ENCODE peak calls at places on chromosome 5, in five cellular contexts. F is PC-9, O is A549, R is HCT116, K is psoas muscle. T is an unnamed sample.

GRCh38 chr5:148615644-148616283 is 38.6 kb downstream of the HTR4 start:
- DNase-seq in F (no peak), O (no peak), R (no peak), K (no peak), T (no peak)

GRCh38 chr5:32172908-32173393 is 1.2 kb downstream of the GOLPH3 start:
- DNase-seq in K (no peak), F (no peak), R (no peak), O (no peak), T (no peak)

GRCh38 chr5:126780165-126780827 is 3.4 kb downstream of the LMNB1 start:
- DNase-seq in F (no peak), O (peak), R (no peak), K (no peak), T (no peak)

GRCh38 chr5:36179950-36180349 is 28.0 kb downstream of the SKP2 start:
- DNase-seq in R (no peak), K (no peak), O (no peak), F (no peak), T (no peak)

GRCh38 chr5:142817961-142818431 is 47.8 kb downstream of the ARHGAP26 start:
- DNase-seq in F (no peak), O (no peak), K (no peak), R (no peak), T (no peak)

GRCh38 chr5:180114304-180115003 is 42.9 kb upstream of the RNF130 start:
- DNase-seq in O (no peak), R (no peak), F (no peak), K (no peak), T (no peak)

GRCh38 chr5:485943-486491 is 38.2 kb downstream of the SLC9A3 start:
- DNase-seq in O (no peak), F (peak), K (no peak), R (no peak), T (no peak)

GRCh38 chr5:177023247-177023703 is 779 bp downstream of the ZNF346 start:
- DNase-seq in K (no peak), O (no peak), F (peak), R (no peak), T (no peak)

GRCh38 chr5:93582677-93583524 is at the start of gene NR2F1:
- DNase-seq in O (peak), K (peak), R (peak), F (peak), T (no peak)

GRCh38 chr5:147396070-147396469 is 113.8 kb downstream of the DPYSL3 start:
- DNase-seq in R (no peak), F (no peak), K (peak), O (no peak), T (no peak)

GRCh38 chr5:138783976-138784375 is 30.8 kb downstream of the CTNNA1 start:
- DNase-seq in O (no peak), K (no peak), R (no peak), F (no peak), T (no peak)

GRCh38 chr5:138844812-138845513 is 30.2 kb downstream of the LRRTM2 start:
- DNase-seq in R (no peak), K (no peak), O (no peak), F (no peak), T (peak)

GRCh38 chr5:151895660-151896040 is 29.0 kb downstream of the GLRA1 start:
- DNase-seq in K (no peak), O (no peak), F (no peak), R (no peak), T (no peak)

GRCh38 chr5:38069360-38069759 is 189.0 kb upstream of the EGFLAM start:
- DNase-seq in O (no peak), R (no peak), K (no peak), F (no peak), T (peak)

GRCh38 chr5:72129730-72130129 is 22.5 kb downstream of the MAP1B start:
- DNase-seq in O (no peak), F (no peak), K (no peak), R (no peak), T (no peak)

GRCh38 chr5:80959768-80960442 is at the start of gene RASGRF2:
- DNase-seq in R (no peak), F (no peak), O (peak), K (peak), T (no peak)

GRCh38 chr5:150541895-150542294 is 34.0 kb downstream of the NDST1 start:
- DNase-seq in R (no peak), F (no peak), O (no peak), K (no peak), T (peak)

DNA sequence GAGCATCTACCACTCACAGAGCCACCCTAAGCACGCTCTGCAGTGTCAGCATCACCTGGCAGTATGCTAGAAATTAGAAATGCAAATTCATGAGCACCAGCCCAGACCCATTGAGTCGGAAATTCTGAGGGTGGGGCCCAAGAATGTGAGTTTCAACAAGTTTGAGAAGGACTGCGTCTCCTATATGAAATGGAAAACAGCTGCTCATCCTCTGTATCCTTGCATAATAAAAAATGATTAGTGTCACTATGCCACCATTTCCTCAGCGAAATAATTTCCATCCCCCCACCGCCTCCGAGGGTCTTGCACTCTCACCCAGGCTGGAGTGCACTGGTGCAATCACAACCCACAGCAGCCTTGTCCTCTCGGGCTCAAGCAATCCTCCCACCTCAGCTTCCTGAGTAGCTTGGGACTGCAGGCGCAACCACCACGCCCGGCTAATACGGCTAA is 1.3 kb upstream of the IQGAP2 start:
- DNase-seq in F (no peak), R (no peak), O (no peak), K (no peak), T (no peak)
- H3K27ac ChIP-seq in F (no peak), R (no peak), O (no peak), K (no peak), T (no peak)

GRCh38 chr5:99019254-99019653 is 90.4 kb upstream of the CHD1 start:
- DNase-seq in O (no peak), R (no peak), F (no peak), K (no peak), T (no peak)

GRCh38 chr5:99020698-99021048 is 91.9 kb upstream of the CHD1 start:
- DNase-seq in O (no peak), F (no peak), K (no peak), R (no peak), T (no peak)

GRCh38 chr5:99022250-99022649 is 93.4 kb upstream of the CHD1 start:
- DNase-seq in K (no peak), R (no peak), F (no peak), O (no peak), T (no peak)

GRCh38 chr5:99025298-99026045 is 96.7 kb upstream of the CHD1 start:
- DNase-seq in R (no peak), K (no peak), F (no peak), O (peak), T (no peak)

GRCh38 chr5:99019812-99020697 is 91.2 kb upstream of the CHD1 start:
- DNase-seq in K (no peak), F (no peak), R (peak), O (peak), T (peak)
- H3K27ac ChIP-seq in K (no peak), F (peak), R (peak), O (peak), T (peak)

DNA sequence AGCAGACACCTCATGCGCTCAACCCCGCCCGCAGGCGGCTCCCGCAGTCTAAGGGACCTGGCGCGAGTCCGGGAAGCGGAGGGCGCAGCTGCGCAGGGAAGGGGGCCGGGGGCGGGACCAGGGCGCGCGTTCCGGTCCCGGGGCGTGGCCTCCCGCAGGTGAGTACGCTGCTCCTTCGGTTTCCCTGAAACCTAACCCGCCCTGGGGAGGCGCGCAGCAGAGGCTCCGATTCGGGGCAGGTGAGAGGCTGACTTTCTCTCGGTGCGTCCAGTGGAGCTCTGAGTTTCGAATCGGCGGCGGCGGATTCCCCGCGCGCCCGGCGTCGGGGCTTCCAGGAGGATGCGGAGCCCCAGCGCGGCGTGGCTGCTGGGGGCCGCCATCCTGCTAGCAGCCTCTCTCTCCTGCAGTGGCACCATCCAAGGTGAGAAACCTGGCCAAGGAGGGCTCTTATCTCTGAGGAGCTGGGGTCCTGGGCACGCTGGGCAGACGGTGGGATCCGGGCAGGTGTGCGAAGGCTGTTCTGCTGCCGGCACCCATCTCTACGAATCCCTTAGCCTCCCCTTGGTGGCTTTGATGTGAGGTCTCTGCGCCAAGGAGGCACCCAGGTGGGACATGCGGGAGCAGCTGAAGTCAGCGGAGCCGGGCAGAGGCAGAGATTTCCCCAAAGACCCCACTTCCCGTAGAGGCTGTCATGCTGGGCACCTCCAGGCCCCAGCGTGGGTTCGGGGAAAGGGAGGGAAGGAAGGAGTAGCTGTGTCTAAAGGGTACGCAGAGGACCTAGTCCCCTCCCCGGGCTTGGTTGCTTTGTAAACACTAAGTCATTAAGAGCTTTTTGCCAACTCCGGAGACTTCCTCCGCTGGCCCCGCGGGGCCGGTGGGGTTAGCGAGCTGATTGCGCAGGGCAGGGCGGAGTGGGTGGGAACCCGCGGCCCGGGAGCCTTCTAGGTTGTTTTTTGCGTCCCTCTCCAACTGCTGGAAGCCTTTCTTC is at the start of gene F2RL1:
- DNase-seq in O (peak), F (peak), R (peak), K (peak), T (peak)
- H3K27ac ChIP-seq in O (peak), F (peak), R (peak), K (no peak), T (peak)

GRCh38 chr5:67538343-67538670 is 341.7 kb upstream of the CD180 start:
- DNase-seq in K (no peak), R (no peak), O (no peak), F (no peak), T (no peak)

GRCh38 chr5:67536892-67537291 is 340.3 kb upstream of the CD180 start:
- DNase-seq in O (no peak), R (no peak), F (no peak), K (no peak), T (no peak)

GRCh38 chr5:67537439-67538342 is 341.1 kb upstream of the CD180 start:
- DNase-seq in K (no peak), F (no peak), O (no peak), R (no peak), T (no peak)

GRCh38 chr5:67541869-67542268 is 345.3 kb upstream of the CD180 start:
- DNase-seq in R (no peak), K (no peak), F (no peak), O (no peak), T (no peak)

DNA sequence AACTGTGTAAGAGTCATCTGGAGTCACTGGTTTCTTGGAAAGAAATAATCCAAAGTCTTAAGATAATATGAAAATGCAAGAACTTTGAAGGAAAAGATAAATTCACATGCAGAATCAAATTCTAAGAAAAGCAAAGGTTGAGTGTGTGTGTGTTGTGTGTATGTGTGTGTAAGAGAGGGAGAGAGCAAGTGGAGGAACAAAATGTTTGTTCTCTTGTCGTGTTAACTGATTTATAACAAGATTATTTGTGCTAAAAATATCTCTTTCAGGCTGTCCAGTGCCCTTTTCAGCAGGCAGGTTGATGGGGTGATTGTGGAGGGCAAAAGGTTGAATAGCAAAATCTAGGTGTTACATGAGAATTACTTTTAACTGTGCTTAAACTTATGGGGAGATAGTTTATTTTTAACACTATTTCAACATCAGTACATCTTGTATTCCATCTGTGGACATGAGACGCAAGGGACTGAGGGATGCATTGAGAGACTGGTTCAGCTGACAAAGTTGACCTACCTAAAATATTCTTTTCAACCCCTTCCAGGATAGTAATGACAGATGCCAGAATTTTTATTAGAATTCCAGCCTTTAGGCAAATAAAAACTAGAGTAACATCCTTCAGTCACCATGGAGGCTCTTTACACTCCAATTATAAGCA is 342.4 kb upstream of the CD180 start:
- DNase-seq in R (no peak), O (no peak), K (no peak), F (no peak), T (no peak)
- H3K27ac ChIP-seq in R (no peak), O (no peak), K (peak), F (no peak), T (no peak)